ENCODE peak calls at places on chromosomes 12 and 14, in eight cellular contexts. G is GM23338, F is osteoblast, C is adrenal gland, H is breast epithelium, D is heart right ventricle, Q is lung, S is ovary. L is an unnamed sample. For H3K4me1, the result is how much of the 10 kb centered on the place peaks cover.

GRCh38 chr12:66188584-66189475 is at the start of gene IRAK3:
- DNase-seq in G (peak), F (peak), C (peak), H (peak), D (peak), Q (peak), S (peak), L (peak)

GRCh38 chr14:88729159-88729558 is 63.6 kb downstream of the EML5 start:
- DNase-seq in G (no peak), F (peak), C (no peak), H (no peak), D (no peak), Q (no peak), S (no peak), L (no peak)

GRCh38 chr12:59929091-59929490 is 333.3 kb downstream of the SLC16A7 start:
- DNase-seq in G (no peak), F (no peak), C (peak), H (no peak), D (no peak), Q (no peak), S (no peak), L (no peak)

GRCh38 chr12:69278814-69279782 is 39.7 kb downstream of the CPSF6 start:
- DNase-seq in G (peak), F (peak), C (no peak), H (no peak), D (no peak), Q (no peak), S (no peak), L (no peak)

GRCh38 chr14:77111021-77111420 is 13.0 kb downstream of the CIPC start:
- DNase-seq in G (peak), F (no peak), C (no peak), H (peak), D (no peak), Q (no peak), S (no peak), L (no peak)

GRCh38 chr12:123387508-123388217 is 3.7 kb downstream of the KMT5A start:
- DNase-seq in G (peak), F (peak), C (no peak), H (no peak), D (no peak), Q (no peak), S (no peak), L (no peak)

GRCh38 chr14:63692309-63693020 is 35.4 kb downstream of the SGPP1 start:
- DNase-seq in G (no peak), F (peak), C (no peak), H (no peak), D (no peak), Q (no peak), S (no peak), L (no peak)

GRCh38 chr12:123223241-123223668 is 9.7 kb downstream of the MPHOSPH9 start:
- DNase-seq in G (no peak), F (peak), C (no peak), H (peak), D (no peak), Q (no peak), S (no peak), L (no peak)

GRCh38 chr12:109020750-109021380 is at the start of gene SVOP:
- DNase-seq in G (peak), F (peak), C (peak), H (no peak), D (peak), Q (peak), S (peak), L (peak)

GRCh38 chr14:51443195-51444018 is 203.4 kb downstream of the TMX1 start:
- DNase-seq in G (no peak), F (peak), C (no peak), H (no peak), D (no peak), Q (no peak), S (no peak), L (no peak)

GRCh38 chr12:54369597-54370217 is 5.4 kb upstream of the GPR84 start:
- DNase-seq in G (no peak), F (peak), C (no peak), H (no peak), D (no peak), Q (no peak), S (peak), L (no peak)

GRCh38 chr12:28937196-28937595 is 211.9 kb upstream of the FAR2 start:
- DNase-seq in G (peak), F (no peak), C (no peak), H (no peak), D (no peak), Q (no peak), S (no peak), L (no peak)

GRCh38 chr14:35378638-35379568 is 25.6 kb downstream of the NFKBIA start:
- DNase-seq in G (no peak), F (no peak), C (no peak), H (no peak), D (no peak), Q (no peak), S (no peak), L (no peak)

GRCh38 chr14:21852061-21852664 is 178.5 kb upstream of the OR4E1 start:
- DNase-seq in G (peak), F (no peak), C (no peak), H (no peak), D (peak), Q (no peak), S (no peak), L (no peak)

GRCh38 chr12:46523863-46524770 is 151.5 kb upstream of the SLC38A2 start:
- DNase-seq in G (no peak), F (peak), C (peak), H (no peak), D (no peak), Q (no peak), S (peak), L (peak)

GRCh38 chr12:12628013-12628412 is 16.3 kb downstream of the CREBL2 start:
- DNase-seq in G (no peak), F (peak), C (no peak), H (no peak), D (no peak), Q (no peak), S (no peak), L (no peak)

GRCh38 chr12:50937653-50938052 is 14.7 kb upstream of the HIGD1C start:
- DNase-seq in G (no peak), F (no peak), C (no peak), H (no peak), D (no peak), Q (no peak), S (no peak), L (no peak)

GRCh38 chr12:27246141-27246540 is 2.1 kb downstream of the STK38L start:
- DNase-seq in G (peak), F (no peak), C (no peak), H (no peak), D (no peak), Q (no peak), S (no peak), L (no peak)

GRCh38 chr12:5742264-5742663 is 202.8 kb downstream of the ANO2 start:
- DNase-seq in G (no peak), F (no peak), C (no peak), H (no peak), D (no peak), Q (peak), S (no peak), L (no peak)

GRCh38 chr12:99128246-99128645 is 483.2 kb downstream of the APAF1 start:
- DNase-seq in G (no peak), F (no peak), C (no peak), H (no peak), D (no peak), Q (no peak), S (no peak), L (no peak)

GRCh38 chr14:78088941-78089340 is 81.2 kb upstream of the NRXN3 start:
- DNase-seq in G (peak), F (no peak), C (no peak), H (no peak), D (no peak), Q (no peak), S (no peak), L (no peak)

GRCh38 chr12:89472508-89472907 is 52.1 kb downstream of the GALNT4 start:
- DNase-seq in G (no peak), F (no peak), C (no peak), H (no peak), D (no peak), Q (no peak), S (no peak), L (no peak)

GRCh38 chr14:99125113-99125512 is 146.9 kb downstream of the BCL11B start:
- DNase-seq in G (no peak), F (no peak), C (no peak), H (peak), D (no peak), Q (peak), S (no peak), L (no peak)

GRCh38 chr12:113137861-113138783 is 2.6 kb upstream of the RASAL1 start:
- DNase-seq in G (no peak), F (peak), C (no peak), H (no peak), D (no peak), Q (no peak), S (no peak), L (no peak)

GRCh38 chr12:54140958-54141388 is 47.8 kb downstream of the SMUG1 start:
- DNase-seq in G (peak), F (peak), C (peak), H (no peak), D (no peak), Q (no peak), S (peak), L (no peak)

GRCh38 chr14:37172024-37172869 is at the start of gene SLC25A21:
- DNase-seq in G (peak), F (peak), C (peak), H (peak), D (peak), Q (peak), S (peak), L (no peak)

GRCh38 chr12:112998997-112999767 is 20.9 kb downstream of the OAS2 start:
- DNase-seq in G (no peak), F (no peak), C (no peak), H (no peak), D (no peak), Q (no peak), S (no peak), L (no peak)

GRCh38 chr12:109529618-109530300 is 43.5 kb downstream of the MMAB start:
- DNase-seq in G (peak), F (no peak), C (no peak), H (no peak), D (no peak), Q (no peak), S (no peak), L (no peak)

GRCh38 chr12:47819902-47820630 is at the start of gene HDAC7:
- DNase-seq in G (peak), F (peak), C (peak), H (peak), D (peak), Q (peak), S (peak), L (peak)

GRCh38 chr12:119592232-119592631 is 1.3 kb upstream of the TMEM233 start:
- DNase-seq in G (no peak), F (peak), C (no peak), H (no peak), D (no peak), Q (no peak), S (no peak), L (no peak)

GRCh38 chr12:68975811-68976210 is 42.8 kb upstream of the CPM start:
- DNase-seq in G (no peak), F (no peak), C (no peak), H (no peak), D (no peak), Q (no peak), S (no peak), L (no peak)

GRCh38 chr14:38145142-38145541 is 62.6 kb upstream of the SSTR1 start:
- DNase-seq in G (no peak), F (no peak), C (no peak), H (no peak), D (no peak), Q (no peak), S (no peak), L (no peak)

GRCh38 chr12:77578471-77579262 is 252.0 kb upstream of the NAV3 start:
- DNase-seq in G (no peak), F (no peak), C (no peak), H (no peak), D (no peak), Q (no peak), S (no peak), L (no peak)

GRCh38 chr12:74514098-74514872 is 23.4 kb upstream of the ATXN7L3B start:
- DNase-seq in G (no peak), F (no peak), C (no peak), H (no peak), D (no peak), Q (no peak), S (no peak), L (no peak)

GRCh38 chr14:61517861-61518802 is 177.2 kb upstream of the HIF1A start:
- DNase-seq in G (no peak), F (no peak), C (no peak), H (peak), D (no peak), Q (no peak), S (no peak), L (no peak)

GRCh38 chr14:23414906-23415820 is 7.1 kb upstream of the MYH6 start:
- DNase-seq in G (no peak), F (peak), C (no peak), H (no peak), D (no peak), Q (no peak), S (no peak), L (no peak)

GRCh38 chr12:113396828-113397496 is 6.7 kb downstream of the SDS start:
- DNase-seq in G (no peak), F (peak), C (no peak), H (no peak), D (no peak), Q (no peak), S (no peak), L (no peak)

GRCh38 chr14:98945611-98946570 is 326.1 kb downstream of the BCL11B start:
- DNase-seq in G (no peak), F (no peak), C (peak), H (no peak), D (no peak), Q (no peak), S (no peak), L (no peak)

GRCh38 chr14:46490150-46490769 is 161.3 kb downstream of the RPL10L start:
- DNase-seq in G (peak), F (no peak), C (no peak), H (no peak), D (no peak), Q (no peak), S (no peak), L (no peak)

GRCh38 chr12:93308281-93308680 is 69.4 kb upstream of the NUDT4 start:
- DNase-seq in G (no peak), F (no peak), C (no peak), H (no peak), D (no peak), Q (no peak), S (no peak), L (no peak)
- TF ChIP-seq CTCF in G (no peak), F (no peak), C (no peak), H (no peak), D (no peak), Q (no peak), S (no peak), L (no peak)

GRCh38 chr12:65175385-65175784 is 6.0 kb downstream of the LEMD3 start:
- DNase-seq in G (no peak), F (no peak), C (no peak), H (no peak), D (no peak), Q (no peak), S (no peak), L (no peak)
- H3K4me1 ChIP-seq in G (under half), F (under half), C (under half), H (under half), D (under half), Q (under half), S (under half), L (under half)

GRCh38 chr12:130196827-130197226 is 34.6 kb downstream of the FZD10 start:
- DNase-seq in G (no peak), F (no peak), C (no peak), H (no peak), D (no peak), Q (no peak), S (no peak), L (no peak)
- TF ChIP-seq CTCF in G (no peak), F (no peak), C (no peak), H (no peak), D (no peak), Q (no peak), S (no peak), L (no peak)

GRCh38 chr12:122067966-122068365 is 10.6 kb upstream of the MLXIP start:
- DNase-seq in G (no peak), F (peak), C (peak), H (no peak), D (peak), Q (no peak), S (peak), L (no peak)
- H3K4me1 ChIP-seq in G (under half), F (under half), C (under half), H (under half), D (under half), Q (under half), S (under half), L (half or more)

DNA sequence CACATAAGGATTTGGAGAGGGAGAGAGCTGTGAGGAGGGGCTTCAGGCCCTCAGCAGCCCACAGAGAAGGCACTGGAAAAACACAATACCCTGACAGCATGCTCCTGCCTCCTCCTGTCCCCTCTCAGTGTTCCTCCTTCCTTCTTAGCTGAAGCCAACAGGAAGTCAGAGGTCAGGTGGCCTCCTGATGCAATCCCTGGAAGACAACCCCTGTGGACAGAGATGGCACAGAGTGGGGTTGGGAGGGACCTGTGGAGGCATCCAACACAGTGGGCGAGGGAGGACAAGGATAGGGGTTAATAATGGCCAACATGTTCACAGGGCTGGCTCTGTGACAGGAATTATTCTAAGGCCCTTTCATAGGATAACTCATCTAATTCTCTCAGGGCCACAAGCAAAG is 15.4 kb upstream of the IFI27L2 start:
- DNase-seq in G (peak), F (no peak), C (no peak), H (no peak), D (no peak), Q (no peak), S (no peak), L (no peak)
- TF ChIP-seq CTCF in G (no peak), F (no peak), C (no peak), H (no peak), D (no peak), Q (no peak), S (no peak), L (no peak)

GRCh38 chr12:124763594-124763979 is 100.1 kb downstream of the SCARB1 start:
- DNase-seq in G (no peak), F (no peak), C (no peak), H (no peak), D (no peak), Q (no peak), S (no peak), L (no peak)

GRCh38 chr12:124762384-124762783 is 101.3 kb downstream of the SCARB1 start:
- DNase-seq in G (no peak), F (peak), C (no peak), H (no peak), D (no peak), Q (no peak), S (no peak), L (no peak)

GRCh38 chr12:124761876-124762275 is 101.8 kb downstream of the SCARB1 start:
- DNase-seq in G (no peak), F (peak), C (no peak), H (no peak), D (peak), Q (no peak), S (no peak), L (no peak)

GRCh38 chr12:124764451-124764850 is 99.2 kb downstream of the SCARB1 start:
- DNase-seq in G (peak), F (peak), C (no peak), H (no peak), D (no peak), Q (no peak), S (no peak), L (no peak)

DNA sequence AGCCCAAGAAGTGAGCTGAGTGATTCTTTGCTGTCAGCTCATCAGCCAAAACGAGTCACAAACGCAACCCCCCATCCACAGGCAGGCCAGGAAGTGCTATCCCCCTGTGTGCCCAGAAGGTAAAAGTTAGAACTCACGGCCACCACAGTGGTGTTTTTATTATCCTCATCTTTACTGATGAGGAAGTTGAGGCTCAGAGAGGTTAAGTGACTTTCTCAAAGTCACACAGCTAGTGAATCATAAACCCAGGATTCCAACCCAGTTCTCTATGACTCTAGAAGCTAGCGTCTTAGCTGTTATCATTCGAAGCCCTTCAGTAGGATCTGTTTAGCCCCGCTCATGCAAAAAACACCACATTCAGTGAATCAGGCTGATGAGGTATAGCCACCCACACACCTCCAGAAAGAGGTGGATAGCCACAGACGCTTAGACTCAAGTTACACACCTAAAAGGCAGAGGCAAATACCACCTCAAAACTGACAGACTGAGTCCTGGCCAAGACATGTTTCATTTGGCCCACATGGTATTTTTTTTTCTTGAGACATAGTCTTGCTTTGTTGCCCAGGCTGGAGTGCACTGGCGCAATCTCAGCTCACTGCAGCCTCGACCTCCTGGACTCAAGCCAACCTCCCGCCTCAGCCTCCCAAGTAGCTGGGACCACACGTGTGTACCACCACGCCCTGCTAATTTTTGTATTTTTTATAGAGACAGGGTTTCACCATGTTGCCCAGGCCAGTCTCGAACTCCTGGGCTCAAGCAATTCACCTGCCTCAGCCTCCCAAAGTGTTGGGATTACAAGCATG is 100.7 kb downstream of the SCARB1 start:
- DNase-seq in G (no peak), F (no peak), C (no peak), H (no peak), D (no peak), Q (no peak), S (no peak), L (no peak)
- H3K4me1 ChIP-seq in G (under half), F (under half), C (under half), H (under half), D (under half), Q (under half), S (under half), L (half or more)

DNA sequence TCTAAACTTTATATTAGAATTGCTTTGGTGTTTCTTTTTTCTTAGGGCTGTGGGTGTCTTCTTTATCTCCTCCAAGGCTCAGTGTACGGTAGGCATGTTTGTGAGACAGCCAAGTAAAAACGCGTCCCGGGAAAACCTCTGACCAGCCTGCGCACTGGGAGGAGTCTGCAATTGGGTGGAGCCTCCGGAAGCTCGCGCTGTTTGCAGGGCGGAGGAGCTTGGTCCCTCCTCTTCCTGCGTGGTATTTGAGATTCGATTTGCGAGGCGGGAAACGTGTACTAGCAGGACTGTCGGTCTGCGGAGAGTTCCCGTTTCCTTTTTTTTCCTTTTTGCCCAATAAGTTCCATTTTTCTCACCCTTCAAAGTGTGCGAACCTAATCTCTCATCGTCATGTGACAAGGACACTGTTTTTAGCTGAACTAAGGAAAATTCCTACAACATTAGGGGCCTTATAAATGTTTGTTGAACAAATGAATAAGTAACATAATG is 182.1 kb upstream of the OTX2 start:
- DNase-seq in G (no peak), F (no peak), C (no peak), H (no peak), D (no peak), Q (no peak), S (no peak), L (no peak)
- TF ChIP-seq CTCF in G (no peak), F (no peak), C (no peak), H (no peak), D (no peak), Q (no peak), S (no peak), L (no peak)

DNA sequence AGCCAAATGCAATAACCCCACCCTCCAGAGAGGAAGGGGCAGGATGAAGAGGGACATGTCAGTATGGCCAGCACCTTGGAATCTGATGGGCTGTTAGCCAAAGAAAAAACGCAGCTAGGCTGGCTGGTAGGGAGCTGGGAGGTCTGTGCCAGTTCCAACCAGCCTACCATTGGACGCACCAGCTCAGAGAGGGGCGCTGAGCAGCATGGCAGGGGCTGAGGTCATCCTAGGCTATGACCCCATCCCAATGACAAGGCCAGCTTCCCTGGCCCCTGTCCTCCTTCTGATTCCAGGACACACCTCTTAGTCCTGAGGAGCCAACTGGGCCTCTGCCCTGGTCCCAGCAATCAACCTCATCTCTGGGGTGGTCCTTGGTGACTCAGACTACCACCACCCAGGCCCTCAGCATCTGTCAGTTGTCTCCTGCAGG is 12.2 kb downstream of the ACTN1 start:
- DNase-seq in G (no peak), F (no peak), C (peak), H (no peak), D (no peak), Q (no peak), S (no peak), L (no peak)
- H3K4me1 ChIP-seq in G (half or more), F (half or more), C (under half), H (half or more), D (half or more), Q (under half), S (under half), L (half or more)

L was measured in thoracic aorta.